ENCODE peak calls at places on chromosomes 1 and 21, in six cellular contexts. One of them, this sample, is unnamed.

GRCh38 chr1:116825735-116826438 is 71.7 kb downstream of the CD2 start:
- DNase-seq in GM12865: no peak
- DNase-seq in colonic mucosa: peak
- DNase-seq in lower lobe of right lung: no peak
- DNase-seq in omental fat pad: no peak
- DNase-seq in PC-3: no peak
- DNase-seq in this sample: no peak

GRCh38 chr21:43268804-43269186 is 100.0 kb downstream of the CRYAA start:
- DNase-seq in colonic mucosa: no peak
- DNase-seq in GM12865: no peak
- DNase-seq in lower lobe of right lung: peak
- DNase-seq in omental fat pad: no peak
- DNase-seq in PC-3: no peak
- DNase-seq in this sample: no peak

GRCh38 chr1:35556494-35557117 is 597 bp downstream of the KIAA0319L start:
- DNase-seq in omental fat pad: no peak
- DNase-seq in PC-3: no peak
- DNase-seq in colonic mucosa: peak
- DNase-seq in GM12865: peak
- DNase-seq in lower lobe of right lung: no peak
- DNase-seq in this sample: no peak

GRCh38 chr1:235937123-235937522 is 70.4 kb upstream of the LYST start:
- DNase-seq in lower lobe of right lung: no peak
- DNase-seq in colonic mucosa: no peak
- DNase-seq in PC-3: no peak
- DNase-seq in omental fat pad: no peak
- DNase-seq in GM12865: no peak
- DNase-seq in this sample: no peak

GRCh38 chr1:223853748-223854147 is 8.0 kb upstream of the TP53BP2 start:
- DNase-seq in GM12865: peak
- DNase-seq in lower lobe of right lung: no peak
- DNase-seq in PC-3: no peak
- DNase-seq in colonic mucosa: no peak
- DNase-seq in omental fat pad: no peak
- DNase-seq in this sample: no peak

GRCh38 chr1:229059671-229060079 is 211.2 kb upstream of the RAB4A start:
- DNase-seq in GM12865: no peak
- DNase-seq in PC-3: peak
- DNase-seq in omental fat pad: no peak
- DNase-seq in colonic mucosa: no peak
- DNase-seq in lower lobe of right lung: no peak
- DNase-seq in this sample: no peak

GRCh38 chr1:227729881-227730629 is 5.0 kb downstream of the JMJD4 start:
- DNase-seq in omental fat pad: peak
- DNase-seq in lower lobe of right lung: peak
- DNase-seq in colonic mucosa: peak
- DNase-seq in PC-3: peak
- DNase-seq in GM12865: peak
- DNase-seq in this sample: no peak

GRCh38 chr1:160672789-160673695 is 26.2 kb upstream of the SLAMF1 start:
- DNase-seq in colonic mucosa: no peak
- DNase-seq in omental fat pad: no peak
- DNase-seq in lower lobe of right lung: no peak
- DNase-seq in GM12865: peak
- DNase-seq in PC-3: no peak
- DNase-seq in this sample: no peak

GRCh38 chr1:165116732-165117131 is 239.8 kb downstream of the LMX1A start:
- DNase-seq in colonic mucosa: no peak
- DNase-seq in GM12865: no peak
- DNase-seq in omental fat pad: no peak
- DNase-seq in lower lobe of right lung: no peak
- DNase-seq in PC-3: peak
- DNase-seq in this sample: no peak

GRCh38 chr1:19737413-19737812 is 62.3 kb downstream of the TMCO4 start:
- DNase-seq in lower lobe of right lung: no peak
- DNase-seq in PC-3: peak
- DNase-seq in colonic mucosa: no peak
- DNase-seq in GM12865: no peak
- DNase-seq in omental fat pad: no peak
- DNase-seq in this sample: no peak

GRCh38 chr1:204793259-204793658 is 77.4 kb upstream of the NFASC start:
- DNase-seq in lower lobe of right lung: no peak
- DNase-seq in colonic mucosa: no peak
- DNase-seq in PC-3: no peak
- DNase-seq in omental fat pad: no peak
- DNase-seq in GM12865: no peak
- DNase-seq in this sample: no peak

GRCh38 chr1:178960781-178961180 is 64.9 kb upstream of the FAM20B start:
- DNase-seq in GM12865: no peak
- DNase-seq in colonic mucosa: no peak
- DNase-seq in PC-3: no peak
- DNase-seq in omental fat pad: no peak
- DNase-seq in lower lobe of right lung: no peak
- DNase-seq in this sample: no peak
- TF ChIP-seq CTCF in GM12865: no peak
- TF ChIP-seq CTCF in colonic mucosa: no peak
- TF ChIP-seq CTCF in PC-3: no peak
- TF ChIP-seq CTCF in omental fat pad: no peak
- TF ChIP-seq CTCF in lower lobe of right lung: no peak
- TF ChIP-seq CTCF in this sample: no peak

GRCh38 chr21:37647781-37648180 is 268.5 kb downstream of the KCNJ6 start:
- DNase-seq in omental fat pad: no peak
- DNase-seq in lower lobe of right lung: no peak
- DNase-seq in PC-3: no peak
- DNase-seq in GM12865: no peak
- DNase-seq in colonic mucosa: no peak
- DNase-seq in this sample: no peak

GRCh38 chr21:37639756-37640155 is 273.2 kb downstream of the DYRK1A start:
- DNase-seq in omental fat pad: no peak
- DNase-seq in lower lobe of right lung: no peak
- DNase-seq in PC-3: no peak
- DNase-seq in GM12865: no peak
- DNase-seq in colonic mucosa: no peak
- DNase-seq in this sample: no peak

GRCh38 chr21:37645848-37646247 is 270.4 kb downstream of the KCNJ6 start:
- DNase-seq in omental fat pad: no peak
- DNase-seq in GM12865: no peak
- DNase-seq in lower lobe of right lung: no peak
- DNase-seq in PC-3: peak
- DNase-seq in colonic mucosa: no peak
- DNase-seq in this sample: no peak

GRCh38 chr21:37644666-37645065 is 271.6 kb downstream of the KCNJ6 start:
- DNase-seq in omental fat pad: no peak
- DNase-seq in PC-3: no peak
- DNase-seq in colonic mucosa: no peak
- DNase-seq in GM12865: no peak
- DNase-seq in lower lobe of right lung: no peak
- DNase-seq in this sample: no peak

DNA sequence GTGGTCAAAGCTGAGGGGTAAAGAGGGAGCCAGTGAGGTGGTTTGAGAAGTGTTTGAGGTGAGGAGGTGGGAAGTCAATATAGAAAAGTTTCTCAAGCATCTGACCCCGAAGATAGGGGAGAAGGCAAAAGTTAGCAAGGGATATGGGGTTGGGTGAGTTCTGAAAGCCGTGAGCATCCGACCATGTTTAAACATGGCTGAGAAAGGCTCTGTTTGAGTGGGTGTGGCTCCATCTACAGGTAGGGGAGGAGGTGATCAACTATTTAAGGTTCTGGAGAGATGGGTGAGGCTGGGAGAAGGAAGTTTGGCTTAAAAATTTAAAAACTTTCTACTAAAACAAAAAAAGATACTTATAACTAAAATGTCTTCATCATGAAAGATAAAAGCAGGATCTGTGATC is 273.8 kb downstream of the KCNJ6 start:
- DNase-seq in lower lobe of right lung: no peak
- DNase-seq in colonic mucosa: no peak
- DNase-seq in PC-3: peak
- DNase-seq in GM12865: peak
- DNase-seq in omental fat pad: no peak
- DNase-seq in this sample: no peak
- TF ChIP-seq CTCF in lower lobe of right lung: peak
- TF ChIP-seq CTCF in colonic mucosa: no peak
- TF ChIP-seq CTCF in PC-3: peak
- TF ChIP-seq CTCF in GM12865: peak
- TF ChIP-seq CTCF in omental fat pad: no peak
- TF ChIP-seq CTCF in this sample: no peak

DNA sequence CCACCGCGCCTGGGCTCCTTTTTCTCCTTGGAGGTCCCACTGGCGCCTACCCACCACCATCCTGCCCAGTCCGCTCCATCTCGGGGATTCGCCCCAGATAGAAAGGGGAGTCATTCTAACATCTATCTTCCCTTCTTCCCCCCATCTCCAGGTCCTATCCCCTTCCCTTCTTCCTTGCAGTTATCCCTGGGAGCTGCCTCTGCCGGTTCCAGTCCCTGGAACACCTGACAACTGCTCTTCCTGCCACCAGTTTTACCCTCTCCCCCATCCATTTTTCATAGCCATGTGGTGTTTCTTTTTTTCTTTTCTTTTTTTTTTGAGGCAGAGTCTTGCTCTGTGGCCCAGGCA is 12.0 kb upstream of the COL16A1 start:
- DNase-seq in GM12865: no peak
- DNase-seq in omental fat pad: no peak
- DNase-seq in lower lobe of right lung: no peak
- DNase-seq in colonic mucosa: no peak
- DNase-seq in PC-3: no peak
- DNase-seq in this sample: no peak
- TF ChIP-seq CTCF in GM12865: no peak
- TF ChIP-seq CTCF in omental fat pad: no peak
- TF ChIP-seq CTCF in lower lobe of right lung: no peak
- TF ChIP-seq CTCF in colonic mucosa: peak
- TF ChIP-seq CTCF in PC-3: no peak
- TF ChIP-seq CTCF in this sample: peak

GRCh38 chr1:16440480-16441311 is at the start of gene NECAP2:
- DNase-seq in colonic mucosa: peak
- DNase-seq in PC-3: peak
- DNase-seq in omental fat pad: peak
- DNase-seq in GM12865: peak
- DNase-seq in lower lobe of right lung: peak
- DNase-seq in this sample: peak
- TF ChIP-seq CTCF in colonic mucosa: peak
- TF ChIP-seq CTCF in PC-3: peak
- TF ChIP-seq CTCF in omental fat pad: no peak
- TF ChIP-seq CTCF in GM12865: peak
- TF ChIP-seq CTCF in lower lobe of right lung: peak
- TF ChIP-seq CTCF in this sample: peak

GRCh38 chr1:241499910-241500309 is 19.6 kb downstream of the FH start:
- DNase-seq in omental fat pad: no peak
- DNase-seq in PC-3: peak
- DNase-seq in lower lobe of right lung: no peak
- DNase-seq in colonic mucosa: no peak
- DNase-seq in GM12865: no peak
- DNase-seq in this sample: no peak
- TF ChIP-seq CTCF in omental fat pad: no peak
- TF ChIP-seq CTCF in PC-3: peak
- TF ChIP-seq CTCF in lower lobe of right lung: peak
- TF ChIP-seq CTCF in colonic mucosa: no peak
- TF ChIP-seq CTCF in GM12865: peak
- TF ChIP-seq CTCF in this sample: no peak

This sample was measured in mesothelial cell of epicardium.